ENCODE peak calls at places on chromosomes 3 and 15, in five cellular contexts. I is breast epithelium, C is sigmoid colon, T is stomach, X is HCT116. B is an unnamed sample.
A peak's percentile ranks its signal among the peaks of the same experiment; 100 is the strongest.

GRCh38 chr15:45377630-45378148 is 655 bp downstream of the GATM start:
- DNase-seq in T (peak; percentile 51), X (no peak), I (peak; percentile 55), C (peak; percentile 77), B (no peak)

GRCh38 chr3:163368168-163368567 is 1710.1 kb downstream of the SI start:
- DNase-seq in X (no peak), C (no peak), I (no peak), T (no peak), B (no peak)

GRCh38 chr15:63517614-63518013 is 13.2 kb downstream of the USP3 start:
- DNase-seq in C (no peak), I (no peak), T (no peak), X (no peak), B (peak; percentile 57)

GRCh38 chr3:126361211-126361610 is 4.0 kb upstream of the KLF15 start:
- DNase-seq in X (no peak), I (no peak), T (no peak), C (no peak), B (no peak)

GRCh38 chr15:70538278-70538677 is 225.1 kb downstream of the UACA start:
- DNase-seq in X (no peak), C (no peak), T (no peak), I (no peak), B (no peak)

GRCh38 chr3:128316456-128316855 is 150.2 kb downstream of the DNAJB8 start:
- DNase-seq in T (peak; percentile 17), I (no peak), X (no peak), C (no peak), B (no peak)

GRCh38 chr3:65833761-65834505 is 204.8 kb downstream of the MAGI1 start:
- DNase-seq in X (no peak), C (no peak), T (no peak), I (no peak), B (no peak)

GRCh38 chr3:133821767-133822638 is 16.4 kb downstream of the SRPRB start:
- DNase-seq in T (peak; percentile 88), X (peak; percentile 55), I (no peak), C (no peak), B (peak; percentile 93)

GRCh38 chr15:50563756-50564155 is 17.3 kb upstream of the USP50 start:
- DNase-seq in I (no peak), X (no peak), C (no peak), T (no peak), B (no peak)

GRCh38 chr15:56160966-56161365 is 82.7 kb downstream of the RFX7 start:
- DNase-seq in T (no peak), X (no peak), C (no peak), I (no peak), B (no peak)

GRCh38 chr3:4797201-4797600 is 182.0 kb upstream of the BHLHE40 start:
- DNase-seq in I (no peak), C (no peak), T (no peak), X (no peak), B (no peak)

GRCh38 chr3:43379343-43379742 is 93.0 kb downstream of the SNRK start:
- DNase-seq in T (no peak), X (no peak), C (peak; percentile 84), I (no peak), B (peak; percentile 86)

GRCh38 chr15:101614001-101614585 is 38.1 kb downstream of the TM2D3 start:
- DNase-seq in I (no peak), X (no peak), C (no peak), T (no peak), B (no peak)

GRCh38 chr3:49967307-49967706 is 27.4 kb downstream of the RBM6 start:
- DNase-seq in X (no peak), C (no peak), T (no peak), I (no peak), B (no peak)

GRCh38 chr15:77966540-77967290 is 110.8 kb downstream of the TBC1D2B start:
- DNase-seq in C (peak; percentile 74), X (peak; percentile 38), I (no peak), T (no peak), B (no peak)

GRCh38 chr3:129507181-129507831 is 21.1 kb upstream of the RHO start:
- DNase-seq in X (no peak), T (no peak), I (peak; percentile 63), C (no peak), B (no peak)

GRCh38 chr3:81249540-81250029 is 511.9 kb downstream of the GBE1 start:
- DNase-seq in X (no peak), T (no peak), I (no peak), C (no peak), B (no peak)

GRCh38 chr3:30641612-30642251 is 35.3 kb downstream of the TGFBR2 start:
- DNase-seq in T (no peak), C (no peak), I (no peak), X (no peak), B (no peak)

GRCh38 chr3:190883141-190883540 is 20.6 kb upstream of the GMNC start:
- DNase-seq in T (no peak), X (no peak), I (no peak), C (no peak), B (no peak)

GRCh38 chr3:190886945-190887344 is 24.5 kb upstream of the GMNC start:
- DNase-seq in T (no peak), X (no peak), I (no peak), C (no peak), B (no peak)

GRCh38 chr3:190883973-190884832 is 21.7 kb upstream of the GMNC start:
- DNase-seq in I (no peak), C (no peak), X (peak; percentile 54), T (peak; percentile 36), B (no peak)
- TF ChIP-seq CTCF in I (peak; percentile 69), C (peak; percentile 50), X (peak; percentile 58), T (peak; percentile 66), B (peak; percentile 66)

GRCh38 chr15:61524091-61524490 is 295.0 kb upstream of the RORA start:
- DNase-seq in C (no peak), T (no peak), X (no peak), I (no peak), B (no peak)
- TF ChIP-seq POLR2AphosphoS5 in C (no peak), T (no peak), X (no peak), I (no peak), B (no peak)

DNA sequence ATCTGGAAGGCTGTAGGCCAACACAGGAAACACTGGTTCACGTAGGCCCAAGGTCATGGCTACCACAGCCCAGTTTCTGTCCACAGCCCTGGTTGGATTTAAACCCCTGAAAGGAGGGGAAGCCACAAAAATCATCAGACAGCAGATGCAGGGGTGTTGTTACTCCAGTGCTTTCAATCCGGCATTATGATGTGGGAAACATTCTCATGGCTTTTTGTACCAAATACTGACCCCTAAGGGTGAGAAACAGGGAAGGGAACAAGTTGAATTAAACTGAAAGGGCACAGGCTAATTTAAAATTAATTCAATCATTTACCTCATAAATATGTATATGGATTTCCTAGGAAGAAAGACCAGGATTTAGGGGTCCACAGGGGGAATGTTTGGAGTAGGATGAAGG is 375.6 kb downstream of the CTNNB1 start:
- DNase-seq in I (no peak), X (no peak), C (no peak), T (no peak), B (no peak)
- TF ChIP-seq CTCF in I (no peak), X (peak; percentile 9), C (no peak), T (no peak), B (no peak)

DNA sequence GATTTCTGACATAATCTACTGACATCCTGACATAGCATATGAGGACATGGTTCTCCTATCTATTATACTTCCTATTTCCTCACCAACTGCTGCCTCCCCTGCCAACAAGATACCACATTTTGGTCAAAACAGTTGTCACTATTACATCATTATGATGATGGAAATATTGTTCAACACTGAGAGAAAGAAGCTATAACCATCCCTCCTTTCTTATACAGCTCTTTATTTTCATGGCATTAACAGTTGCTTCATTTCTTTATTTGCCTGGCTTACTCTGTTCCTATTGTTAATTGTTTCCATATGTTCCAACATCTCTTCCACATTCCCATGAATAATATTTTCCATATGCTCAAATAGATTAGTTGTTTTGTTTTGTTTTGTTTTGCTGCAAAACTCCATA is 40.8 kb upstream of the FILIP1L start:
- DNase-seq in X (no peak), T (no peak), I (no peak), C (no peak), B (no peak)
- TF ChIP-seq POLR2AphosphoS5 in X (no peak), T (no peak), I (no peak), C (no peak), B (no peak)

DNA sequence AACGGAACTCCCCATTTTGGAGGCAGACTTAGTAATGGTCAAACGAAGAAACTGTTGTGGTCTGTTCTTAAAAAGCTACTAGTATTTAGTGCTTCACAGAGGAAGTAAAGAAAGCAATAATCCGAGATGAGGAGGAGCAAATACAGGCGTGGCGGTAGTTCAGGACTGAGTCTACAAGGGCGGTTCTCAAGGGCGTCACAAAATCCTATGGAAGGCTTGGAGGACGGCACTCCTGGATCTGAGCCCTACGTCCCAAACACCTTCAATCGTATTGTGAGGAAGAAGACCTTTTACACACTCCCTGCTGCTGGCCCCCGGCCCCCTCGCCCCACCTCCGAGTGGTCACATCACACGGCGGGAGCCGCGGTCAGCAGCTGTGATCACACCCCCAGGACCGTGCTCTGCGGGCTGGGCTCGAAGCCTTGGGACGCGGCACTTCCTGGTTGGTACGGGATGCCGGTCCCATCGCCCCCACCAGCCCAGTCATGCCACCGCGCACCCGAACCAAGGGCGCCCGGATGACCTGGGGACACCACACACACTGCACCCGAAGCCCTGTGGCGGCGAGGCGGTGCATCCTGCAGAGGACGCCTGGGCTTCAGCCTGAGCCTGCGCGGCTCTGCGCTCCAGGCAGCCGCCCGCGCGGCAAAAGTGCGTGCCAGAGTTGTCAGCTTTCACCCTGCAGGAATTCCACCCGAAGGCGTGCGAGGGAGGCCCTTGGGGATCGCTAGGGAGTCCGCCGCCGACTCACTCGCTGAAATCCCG is 588 bp downstream of the PLD1 start:
- DNase-seq in X (no peak), T (peak; percentile 68), I (peak; percentile 65), C (peak; percentile 94), B (peak; percentile 94)
- TF ChIP-seq CTCF in X (no peak), T (no peak), I (no peak), C (no peak), B (no peak)

DNA sequence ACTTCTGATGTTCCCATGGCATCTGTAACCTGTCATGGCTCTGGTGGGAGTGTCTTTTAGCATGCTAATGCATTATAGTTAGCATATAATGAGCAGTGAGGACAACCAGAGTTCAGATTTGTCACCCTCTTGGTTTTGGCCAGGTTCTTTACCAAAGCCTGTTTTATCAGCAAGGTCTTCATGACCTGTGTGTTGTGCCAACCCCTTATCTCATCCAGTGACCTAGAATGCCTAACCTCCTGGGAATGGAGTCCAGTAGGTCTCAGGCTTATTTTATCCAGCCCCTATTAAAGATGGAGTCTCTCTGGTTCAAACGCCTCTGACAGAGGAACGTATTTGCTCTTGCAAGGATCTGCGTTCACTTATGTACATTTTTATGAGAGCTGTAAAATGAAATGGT is 60.3 kb upstream of the UTS2B start:
- DNase-seq in C (no peak), X (no peak), T (no peak), I (no peak), B (no peak)
- TF ChIP-seq POLR2AphosphoS5 in C (no peak), X (no peak), T (no peak), I (no peak), B (no peak)

B was measured in esophagus muscularis mucosa.